ENCODE peak calls at places on chromosomes 16 and 17, in ten cellular contexts. N, L, X, B, O, E, Y, Q, A and K are unnamed samples.

GRCh38 chr17:9306086-9306485 is 269.5 kb downstream of the STX8 start:
- DNase-seq in N (no peak), L (no peak), X (no peak), B (no peak), O (no peak), E (no peak), Y (no peak), Q (no peak), A (no peak), K (no peak)

GRCh38 chr17:28446716-28447395 is 26.6 kb upstream of the SLC13A2 start:
- DNase-seq in N (no peak), L (no peak), X (no peak), B (no peak), O (no peak), E (no peak), Y (no peak), Q (no peak), A (no peak), K (no peak)

GRCh38 chr16:85428168-85428898 is 184.8 kb upstream of the GSE1 start:
- DNase-seq in N (peak), L (no peak), X (peak), B (peak), O (peak), E (no peak), Y (no peak), Q (peak), A (no peak), K (no peak)

GRCh38 chr16:27264151-27264550 is 4.4 kb downstream of the NSMCE1 start:
- DNase-seq in N (peak), L (no peak), X (no peak), B (no peak), O (no peak), E (no peak), Y (no peak), Q (no peak), A (no peak), K (peak)

GRCh38 chr17:73068322-73069153 is 23.9 kb downstream of the SLC39A11 start:
- DNase-seq in N (no peak), L (no peak), X (no peak), B (no peak), O (peak), E (no peak), Y (no peak), Q (no peak), A (no peak), K (no peak)

GRCh38 chr16:81606039-81606438 is 161.4 kb downstream of the CMIP start:
- DNase-seq in N (no peak), L (no peak), X (no peak), B (no peak), O (no peak), E (no peak), Y (no peak), Q (no peak), A (no peak), K (no peak)

GRCh38 chr16:69286941-69287713 is 24.0 kb upstream of the VPS4A start:
- DNase-seq in N (peak), L (no peak), X (no peak), B (peak), O (peak), E (peak), Y (peak), Q (no peak), A (no peak), K (no peak)

GRCh38 chr16:77359065-77359502 is 75.8 kb downstream of the ADAMTS18 start:
- DNase-seq in N (no peak), L (no peak), X (no peak), B (no peak), O (no peak), E (peak), Y (peak), Q (no peak), A (no peak), K (no peak)

GRCh38 chr16:11692651-11693050 is 24.4 kb downstream of the SNN start:
- DNase-seq in N (no peak), L (no peak), X (no peak), B (no peak), O (no peak), E (no peak), Y (no peak), Q (no peak), A (no peak), K (no peak)

GRCh38 chr17:33291248-33292183 is 1.6 kb downstream of the ASIC2 start:
- DNase-seq in N (no peak), L (peak), X (no peak), B (peak), O (peak), E (no peak), Y (no peak), Q (no peak), A (no peak), K (no peak)

GRCh38 chr17:6019959-6020358 is 50.2 kb upstream of the WSCD1 start:
- DNase-seq in N (no peak), L (no peak), X (no peak), B (no peak), O (no peak), E (no peak), Y (no peak), Q (no peak), A (no peak), K (no peak)

GRCh38 chr17:58402047-58402446 is 15.3 kb downstream of the RNF43 start:
- DNase-seq in N (peak), L (no peak), X (no peak), B (no peak), O (no peak), E (no peak), Y (no peak), Q (no peak), A (no peak), K (no peak)

GRCh38 chr16:88606146-88606757 is 32.1 kb upstream of the IL17C start:
- DNase-seq in N (no peak), L (no peak), X (no peak), B (no peak), O (no peak), E (no peak), Y (no peak), Q (no peak), A (no peak), K (no peak)